ENCODE peak calls at places on chromosomes 1 and 21, in four cellular contexts. One of them, this sample, is unnamed.

GRCh38 chr1:46062651-46063319 is 69.6 kb downstream of the PIK3R3 start:
- DNase-seq in left lung: no peak
- DNase-seq in LoVo: peak
- DNase-seq in activated CD4-positive, alpha-beta T cell treated with anti-CD3 and anti-CD28 coated beads for 48 hours: peak
- DNase-seq in this sample: no peak

GRCh38 chr1:24683713-24684162 is 40.6 kb downstream of the SRRM1 start:
- DNase-seq in left lung: no peak
- DNase-seq in LoVo: peak
- DNase-seq in activated CD4-positive, alpha-beta T cell treated with anti-CD3 and anti-CD28 coated beads for 48 hours: no peak
- DNase-seq in this sample: no peak

GRCh38 chr21:25682382-25682781 is 43.3 kb downstream of the JAM2 start:
- DNase-seq in left lung: no peak
- DNase-seq in LoVo: no peak
- DNase-seq in activated CD4-positive, alpha-beta T cell treated with anti-CD3 and anti-CD28 coated beads for 48 hours: no peak
- DNase-seq in this sample: no peak

GRCh38 chr1:78760858-78761257 is 111.2 kb downstream of the IFI44 start:
- DNase-seq in left lung: no peak
- DNase-seq in LoVo: no peak
- DNase-seq in activated CD4-positive, alpha-beta T cell treated with anti-CD3 and anti-CD28 coated beads for 48 hours: no peak
- DNase-seq in this sample: no peak

GRCh38 chr21:34640858-34641257 is 25.9 kb upstream of the RCAN1 start:
- DNase-seq in left lung: no peak
- DNase-seq in LoVo: no peak
- DNase-seq in activated CD4-positive, alpha-beta T cell treated with anti-CD3 and anti-CD28 coated beads for 48 hours: peak
- DNase-seq in this sample: no peak

GRCh38 chr1:67947114-67947513 is 103.3 kb downstream of the DIRAS3 start:
- DNase-seq in left lung: no peak
- DNase-seq in LoVo: no peak
- DNase-seq in activated CD4-positive, alpha-beta T cell treated with anti-CD3 and anti-CD28 coated beads for 48 hours: no peak
- DNase-seq in this sample: no peak

GRCh38 chr1:172163479-172164215 is 256.8 kb upstream of the C1orf105 start:
- DNase-seq in left lung: no peak
- DNase-seq in LoVo: no peak
- DNase-seq in activated CD4-positive, alpha-beta T cell treated with anti-CD3 and anti-CD28 coated beads for 48 hours: no peak
- DNase-seq in this sample: no peak

GRCh38 chr21:40752125-40752524 is 94.8 kb downstream of the DSCAM start:
- DNase-seq in left lung: no peak
- DNase-seq in LoVo: no peak
- DNase-seq in activated CD4-positive, alpha-beta T cell treated with anti-CD3 and anti-CD28 coated beads for 48 hours: no peak
- DNase-seq in this sample: no peak

GRCh38 chr1:164836614-164837018 is 277.6 kb downstream of the PBX1 start:
- DNase-seq in left lung: no peak
- DNase-seq in LoVo: no peak
- DNase-seq in activated CD4-positive, alpha-beta T cell treated with anti-CD3 and anti-CD28 coated beads for 48 hours: no peak
- DNase-seq in this sample: no peak

GRCh38 chr1:204645251-204645650 is 40.3 kb downstream of the LRRN2 start:
- DNase-seq in left lung: no peak
- DNase-seq in LoVo: no peak
- DNase-seq in activated CD4-positive, alpha-beta T cell treated with anti-CD3 and anti-CD28 coated beads for 48 hours: no peak
- DNase-seq in this sample: no peak

GRCh38 chr1:186659946-186660472 is 20.2 kb downstream of the PTGS2 start:
- DNase-seq in left lung: no peak
- DNase-seq in LoVo: no peak
- DNase-seq in activated CD4-positive, alpha-beta T cell treated with anti-CD3 and anti-CD28 coated beads for 48 hours: no peak
- DNase-seq in this sample: no peak

GRCh38 chr21:43608225-43608624 is 51.1 kb downstream of the HSF2BP start:
- DNase-seq in left lung: no peak
- DNase-seq in LoVo: no peak
- DNase-seq in activated CD4-positive, alpha-beta T cell treated with anti-CD3 and anti-CD28 coated beads for 48 hours: no peak
- DNase-seq in this sample: no peak

GRCh38 chr1:30063621-30064280 is 659.6 kb downstream of the MATN1 start:
- DNase-seq in left lung: no peak
- DNase-seq in LoVo: no peak
- DNase-seq in activated CD4-positive, alpha-beta T cell treated with anti-CD3 and anti-CD28 coated beads for 48 hours: no peak
- DNase-seq in this sample: no peak

GRCh38 chr1:2112280-2112701 is 62.1 kb downstream of the PRKCZ start:
- DNase-seq in left lung: no peak
- DNase-seq in LoVo: no peak
- DNase-seq in activated CD4-positive, alpha-beta T cell treated with anti-CD3 and anti-CD28 coated beads for 48 hours: no peak
- DNase-seq in this sample: no peak

GRCh38 chr1:230011333-230012092 is 55.5 kb upstream of the GALNT2 start:
- DNase-seq in left lung: no peak
- DNase-seq in LoVo: no peak
- DNase-seq in activated CD4-positive, alpha-beta T cell treated with anti-CD3 and anti-CD28 coated beads for 48 hours: no peak
- DNase-seq in this sample: no peak